ENCODE peak calls at places on chromosomes 2 and 18, in ten cellular contexts. T, A, P, B, Y, X, F, K, V and G are unnamed samples.

GRCh38 chr2:188701836-188702235 is 272.3 kb upstream of the COL3A1 start:
- DNase-seq in P (no peak), X (no peak), A (no peak), T (no peak), K (no peak), Y (no peak), F (no peak), B (no peak), V (no peak), G (no peak)

GRCh38 chr2:8475349-8476045 is 206.4 kb upstream of the ID2 start:
- DNase-seq in F (no peak), Y (no peak), B (peak; percentile 65), X (peak; percentile 24), T (no peak), K (no peak), A (peak; percentile 37), P (no peak), V (no peak), G (no peak)

GRCh38 chr2:43199492-43200481 is 26.6 kb downstream of the ZFP36L2 start:
- DNase-seq in K (peak; percentile 25), V (no peak), F (no peak), B (no peak), X (no peak), A (no peak), T (peak; percentile 51), Y (no peak), P (peak; percentile 72), G (no peak)

GRCh38 chr2:174599310-174599941 is 1.8 kb upstream of the WIPF1 start:
- DNase-seq in F (no peak), Y (no peak), X (no peak), V (no peak), P (no peak), T (no peak), A (no peak), B (no peak), K (no peak), G (no peak)

GRCh38 chr18:54261894-54262293 is 7.4 kb upstream of the POLI start:
- DNase-seq in K (peak; percentile 36), X (peak; percentile 54), V (no peak), P (no peak), B (no peak), F (peak; percentile 11), Y (no peak), T (no peak), A (no peak), G (no peak)

GRCh38 chr2:37634914-37635358 is 36.5 kb downstream of the CDC42EP3 start:
- DNase-seq in X (no peak), B (no peak), P (no peak), K (no peak), V (no peak), Y (no peak), F (no peak), T (no peak), A (no peak), G (no peak)

GRCh38 chr18:5895886-5896740 is 791 bp upstream of the TMEM200C start:
- DNase-seq in V (no peak), F (no peak), T (peak; percentile 56), B (no peak), Y (peak; percentile 26), X (no peak), K (no peak), A (no peak), P (peak; percentile 68), G (no peak)

GRCh38 chr18:22912835-22913234 is 20.3 kb upstream of the RBBP8 start:
- DNase-seq in V (peak; percentile 37), F (no peak), K (no peak), X (no peak), Y (no peak), B (no peak), P (no peak), T (no peak), A (no peak), G (no peak)

GRCh38 chr18:8724452-8724851 is 19.1 kb downstream of the MTCL1 start:
- DNase-seq in X (no peak), V (no peak), A (no peak), K (no peak), P (peak; percentile 41), Y (no peak), B (no peak), T (peak; percentile 67), F (no peak), G (no peak)

GRCh38 chr2:527581-527980 is 149.6 kb downstream of the TMEM18 start:
- DNase-seq in X (no peak), V (no peak), P (peak; percentile 35), A (no peak), B (peak; percentile 7), F (no peak), K (no peak), Y (no peak), T (peak; percentile 60), G (no peak)

GRCh38 chr18:55651236-55651635 is 63.2 kb upstream of the TCF4 start:
- DNase-seq in P (no peak), Y (no peak), X (no peak), A (no peak), B (no peak), T (no peak), F (no peak), V (no peak), K (no peak), G (no peak)

GRCh38 chr2:16785072-16785638 is 119.5 kb upstream of the CYRIA start:
- DNase-seq in A (no peak), V (no peak), X (no peak), Y (no peak), T (no peak), K (no peak), P (no peak), F (no peak), B (no peak), G (no peak)

GRCh38 chr2:223442874-223443273 is 159.3 kb downstream of the SCG2 start:
- DNase-seq in A (no peak), P (no peak), V (no peak), F (no peak), B (no peak), K (no peak), T (no peak), X (no peak), Y (no peak), G (no peak)

GRCh38 chr18:78605255-78605654 is 374.4 kb upstream of the SALL3 start:
- DNase-seq in F (no peak), P (no peak), A (no peak), X (no peak), B (no peak), Y (no peak), T (peak; percentile 14), K (no peak), V (no peak), G (no peak)

GRCh38 chr2:155377178-155377780 is 678.8 kb downstream of the KCNJ3 start:
- DNase-seq in K (no peak), A (no peak), P (peak; percentile 10), F (peak; percentile 34), V (no peak), B (no peak), X (no peak), T (no peak), Y (no peak), G (no peak)

GRCh38 chr2:12890481-12890980 is 173.8 kb downstream of the TRIB2 start:
- DNase-seq in Y (no peak), A (no peak), F (no peak), B (no peak), P (no peak), K (no peak), X (no peak), V (no peak), T (no peak), G (no peak)

GRCh38 chr2:79512442-79513401 is at the start of gene CTNNA2:
- DNase-seq in K (peak; percentile 16), A (peak; percentile 85), Y (peak; percentile 95), F (peak; percentile 37), T (peak; percentile 94), V (no peak), B (peak; percentile 84), P (peak; percentile 91), X (no peak), G (no peak)

GRCh38 chr2:190069936-190070696 is 7.6 kb upstream of the MSTN start:
- DNase-seq in B (peak; percentile 30), Y (no peak), V (no peak), K (no peak), T (no peak), F (peak; percentile 69), X (peak; percentile 1), P (peak; percentile 17), A (no peak), G (peak; percentile 39)

GRCh38 chr18:49277395-49278036 is 182.9 kb downstream of the DYM start:
- DNase-seq in P (no peak), K (no peak), F (no peak), Y (no peak), T (no peak), B (no peak), V (no peak), X (no peak), A (no peak), G (no peak)

GRCh38 chr2:30072250-30072842 is 74.5 kb upstream of the YPEL5 start:
- DNase-seq in V (peak; percentile 57), A (peak; percentile 47), B (peak; percentile 64), K (peak; percentile 63), F (peak; percentile 76), X (peak; percentile 38), T (peak; percentile 83), Y (peak; percentile 57), P (peak; percentile 77), G (peak; percentile 19)

GRCh38 chr18:31973929-31974546 is 31.1 kb upstream of the TRAPPC8 start:
- DNase-seq in V (no peak), A (no peak), T (no peak), P (no peak), X (no peak), F (no peak), Y (no peak), K (no peak), B (no peak), G (no peak)

GRCh38 chr2:216591480-216591879 is 41.7 kb upstream of the IGFBP2 start:
- DNase-seq in F (no peak), P (no peak), B (no peak), Y (no peak), K (no peak), A (no peak), X (no peak), V (no peak), T (no peak), G (no peak)

GRCh38 chr2:217038001-217038400 is 178.1 kb upstream of the TNP1 start:
- DNase-seq in V (no peak), F (no peak), Y (no peak), P (no peak), K (no peak), A (no peak), X (no peak), T (no peak), B (no peak), G (no peak)

GRCh38 chr2:9285385-9285784 is 78.8 kb downstream of the ASAP2 start:
- DNase-seq in A (no peak), F (no peak), P (no peak), Y (no peak), K (no peak), V (no peak), T (no peak), X (no peak), B (no peak), G (no peak)

GRCh38 chr2:96737831-96738230 is 2.0 kb downstream of the LMAN2L start:
- DNase-seq in T (no peak), V (no peak), F (no peak), X (no peak), Y (no peak), B (no peak), K (no peak), P (no peak), A (no peak), G (no peak)

GRCh38 chr2:120761164-120761861 is 25.6 kb downstream of the GLI2 start:
- DNase-seq in K (peak; percentile 3), F (no peak), P (no peak), Y (no peak), A (no peak), B (no peak), V (no peak), T (peak; percentile 25), X (no peak), G (no peak)

GRCh38 chr2:96146151-96146880 is 1.1 kb upstream of the DUSP2 start:
- DNase-seq in V (peak; percentile 58), A (no peak), P (no peak), Y (peak; percentile 44), B (peak; percentile 34), K (peak; percentile 73), T (peak; percentile 29), F (peak; percentile 87), X (peak; percentile 80), G (no peak)

GRCh38 chr2:190209579-190209978 is 110.0 kb downstream of the HIBCH start:
- DNase-seq in F (no peak), X (no peak), V (no peak), T (no peak), P (no peak), B (no peak), K (no peak), A (no peak), Y (no peak), G (no peak)